ENCODE peak calls at places on chromosomes 11 and 22, in eight cellular contexts. R is endothelial cell, T is NCI-H1930, Q is NAMALWA, U is GM19239, A is adrenal gland, S is M059J, N is activated B cell treated with CpG ODN at 0.5 μM for 24 hours. E is an unnamed sample.
A peak's percentile ranks its signal among the peaks of the same experiment; 100 is the strongest.

GRCh38 chr22:29580200-29580810 is 608 bp downstream of the NIPSNAP1 start:
- DNase-seq in R (peak; percentile 10), A (no peak), U (no peak), T (no peak), Q (no peak), N (no peak), S (no peak), E (peak; percentile 38)

GRCh38 chr11:72918825-72919224 is 104.6 kb downstream of the ATG16L2 start:
- DNase-seq in R (no peak), S (no peak), U (no peak), N (no peak), Q (no peak), A (no peak), T (no peak), E (no peak)

GRCh38 chr11:1924121-1924520 is 4.6 kb downstream of the TNNT3 start:
- DNase-seq in S (peak; percentile 26), A (no peak), Q (no peak), N (peak; percentile 10), U (no peak), R (no peak), T (no peak), E (no peak)

GRCh38 chr11:15967966-15968365 is 388.4 kb downstream of the SOX6 start:
- DNase-seq in Q (no peak), S (peak; percentile 19), T (no peak), A (no peak), R (no peak), U (no peak), N (no peak), E (no peak)

GRCh38 chr11:86955111-86955673 is at the start of gene FZD4:
- DNase-seq in T (peak; percentile 73), U (peak; percentile 70), R (peak; percentile 94), A (peak; percentile 91), N (peak; percentile 50), Q (no peak), S (peak; percentile 87), E (peak; percentile 87)

GRCh38 chr22:40055143-40055926 is 60.6 kb downstream of the FAM83F start:
- DNase-seq in T (no peak), A (no peak), R (no peak), Q (no peak), S (peak; percentile 23), N (no peak), U (no peak), E (no peak)

GRCh38 chr22:46444390-46444854 is 93.0 kb downstream of the CELSR1 start:
- DNase-seq in S (no peak), Q (no peak), N (no peak), U (no peak), A (no peak), R (no peak), T (no peak), E (no peak)

GRCh38 chr11:2807276-2807681 is 78.3 kb downstream of the CDKN1C start:
- DNase-seq in U (no peak), S (no peak), T (no peak), R (no peak), Q (no peak), A (peak; percentile 71), N (peak; percentile 4), E (no peak)

GRCh38 chr11:58028687-58029411 is 1.9 kb upstream of the OR6Q1 start:
- DNase-seq in U (no peak), Q (no peak), N (no peak), T (no peak), S (peak; percentile 7), R (no peak), A (peak; percentile 26), E (no peak)

GRCh38 chr11:24754406-24754805 is 257.6 kb downstream of the LUZP2 start:
- DNase-seq in Q (no peak), N (no peak), A (no peak), U (no peak), T (no peak), S (peak; percentile 32), R (no peak), E (no peak)

GRCh38 chr11:35304393-35304790 is 115.0 kb downstream of the SLC1A2 start:
- DNase-seq in N (no peak), U (no peak), S (peak; percentile 79), Q (no peak), A (no peak), T (no peak), R (no peak), E (no peak)

E was measured in SK-N-DZ.